ENCODE peak calls at places on chromosomes 2 and 18, in nine cellular contexts. C, P, V, W, J, B, U, X and L are unnamed samples.

GRCh38 chr2:42673989-42674564 is 89.9 kb downstream of the OXER1 start:
- DNase-seq in C (no peak), P (no peak), V (no peak), W (no peak), J (no peak), B (no peak), U (no peak), X (no peak), L (no peak)

GRCh38 chr2:235774153-235774552 is 280.3 kb downstream of the AGAP1 start:
- DNase-seq in C (no peak), P (no peak), V (peak; percentile 35), W (no peak), J (no peak), B (no peak), U (no peak), X (no peak), L (no peak)

GRCh38 chr18:26397019-26397418 is 151.3 kb downstream of the KCTD1 start:
- DNase-seq in C (no peak), P (no peak), V (no peak), W (no peak), J (no peak), B (no peak), U (no peak), X (no peak), L (no peak)

GRCh38 chr18:58788971-58789797 is 75.5 kb upstream of the ZNF532 start:
- DNase-seq in C (no peak), P (no peak), V (no peak), W (peak; percentile 32), J (no peak), B (peak; percentile 97), U (peak; percentile 59), X (no peak), L (peak; percentile 67)

GRCh38 chr18:38032516-38032915 is 466.9 kb upstream of the CELF4 start:
- DNase-seq in C (no peak), P (no peak), V (no peak), W (no peak), J (no peak), B (no peak), U (no peak), X (no peak), L (no peak)

GRCh38 chr2:127853667-127854066 is 4.3 kb downstream of the POLR2D start:
- DNase-seq in C (no peak), P (no peak), V (no peak), W (no peak), J (no peak), B (no peak), U (no peak), X (no peak), L (no peak)

GRCh38 chr18:32104516-32104915 is 12.8 kb downstream of the RNF138 start:
- DNase-seq in C (no peak), P (no peak), V (no peak), W (no peak), J (no peak), B (no peak), U (no peak), X (no peak), L (no peak)

GRCh38 chr2:96117701-96118588 is 1.6 kb upstream of the ADRA2B start:
- DNase-seq in C (peak; percentile 18), P (no peak), V (peak; percentile 42), W (no peak), J (peak; percentile 33), B (peak; percentile 19), U (peak; percentile 36), X (peak; percentile 66), L (peak; percentile 25)

GRCh38 chr2:44742054-44742453 is 199.4 kb upstream of the SIX3 start:
- DNase-seq in C (no peak), P (no peak), V (no peak), W (no peak), J (no peak), B (no peak), U (no peak), X (no peak), L (no peak)

GRCh38 chr2:64846175-64846574 is 143.0 kb upstream of the SLC1A4 start:
- DNase-seq in C (no peak), P (no peak), V (no peak), W (peak; percentile 53), J (no peak), B (no peak), U (no peak), X (no peak), L (no peak)

GRCh38 chr2:100875516-100876230 is 55.7 kb downstream of the NPAS2 start:
- DNase-seq in C (no peak), P (no peak), V (no peak), W (no peak), J (no peak), B (no peak), U (peak; percentile 45), X (no peak), L (peak; percentile 68)

GRCh38 chr18:73688851-73689659 is 458.6 kb downstream of the FBXO15 start:
- DNase-seq in C (no peak), P (no peak), V (peak; percentile 59), W (peak; percentile 89), J (peak; percentile 1), B (peak; percentile 87), U (no peak), X (no peak), L (peak; percentile 36)

GRCh38 chr2:85915606-85916303 is 27.0 kb upstream of the ST3GAL5 start:
- DNase-seq in C (no peak), P (no peak), V (no peak), W (peak; percentile 38), J (no peak), B (no peak), U (no peak), X (no peak), L (no peak)

GRCh38 chr2:98463081-98463481 is 18.4 kb downstream of the INPP4A start:
- DNase-seq in C (peak; percentile 95), P (no peak), V (no peak), W (no peak), J (no peak), B (no peak), U (no peak), X (no peak), L (no peak)

GRCh38 chr2:37610638-37611289 is 60.7 kb downstream of the CDC42EP3 start:
- DNase-seq in C (no peak), P (no peak), V (no peak), W (peak; percentile 36), J (no peak), B (no peak), U (no peak), X (no peak), L (no peak)

GRCh38 chr2:99775585-99775984 is 285.8 kb upstream of the REV1 start:
- DNase-seq in C (no peak), P (no peak), V (peak; percentile 13), W (peak; percentile 60), J (no peak), B (peak; percentile 10), U (no peak), X (no peak), L (no peak)

GRCh38 chr2:193371200-193371599 is 1176.5 kb upstream of the TMEFF2 start:
- DNase-seq in C (no peak), P (no peak), V (peak; percentile 36), W (no peak), J (no peak), B (no peak), U (no peak), X (no peak), L (peak; percentile 36)

GRCh38 chr2:173938700-173939384 is 26.3 kb downstream of the SP3 start:
- DNase-seq in C (no peak), P (no peak), V (no peak), W (no peak), J (no peak), B (no peak), U (no peak), X (peak; percentile 57), L (no peak)
- H4K20me1 ChIP-seq in C (peaks cover 96% of the 10 kb centered on the region), P (peaks cover 52% of the 10 kb centered on the region), V (peaks cover 80% of the 10 kb centered on the region), W (peaks cover 19% of the 10 kb centered on the region), J (peaks cover 84% of the 10 kb centered on the region), B (peaks cover 44% of the 10 kb centered on the region), U (peaks cover 99% of the 10 kb centered on the region), X (peaks cover 96% of the 10 kb centered on the region), L (peaks cover 99% of the 10 kb centered on the region)

DNA sequence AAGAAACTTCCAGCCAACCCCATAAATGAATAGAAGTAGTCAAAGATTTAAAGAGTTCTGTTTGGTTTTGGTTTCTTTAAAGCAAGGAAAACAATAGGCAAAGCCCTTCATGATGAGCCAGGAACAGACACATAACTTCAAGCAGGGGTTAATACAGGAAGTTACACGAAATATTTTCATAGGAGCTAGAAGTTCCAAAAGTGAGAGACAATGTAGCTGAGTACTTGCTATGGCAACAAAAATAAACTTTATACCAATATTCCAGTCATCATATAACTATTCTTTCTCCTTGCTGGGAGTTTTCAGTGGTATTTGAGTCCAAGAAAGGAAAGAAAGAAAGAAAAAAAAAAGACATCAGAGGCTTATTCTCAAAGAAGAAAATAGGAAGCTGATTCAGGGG is 56.2 kb downstream of the COBLL1 start:
- DNase-seq in C (no peak), P (no peak), V (no peak), W (peak; percentile 75), J (no peak), B (no peak), U (no peak), X (no peak), L (no peak)
- H3K4me3 ChIP-seq in C (no peak overlapping the region), P (no peak overlapping the region), V (no peak overlapping the region), W (no peak overlapping the region), J (no peak overlapping the region), B (no peak overlapping the region), U (no peak overlapping the region), X (no peak overlapping the region), L (no peak overlapping the region)

DNA sequence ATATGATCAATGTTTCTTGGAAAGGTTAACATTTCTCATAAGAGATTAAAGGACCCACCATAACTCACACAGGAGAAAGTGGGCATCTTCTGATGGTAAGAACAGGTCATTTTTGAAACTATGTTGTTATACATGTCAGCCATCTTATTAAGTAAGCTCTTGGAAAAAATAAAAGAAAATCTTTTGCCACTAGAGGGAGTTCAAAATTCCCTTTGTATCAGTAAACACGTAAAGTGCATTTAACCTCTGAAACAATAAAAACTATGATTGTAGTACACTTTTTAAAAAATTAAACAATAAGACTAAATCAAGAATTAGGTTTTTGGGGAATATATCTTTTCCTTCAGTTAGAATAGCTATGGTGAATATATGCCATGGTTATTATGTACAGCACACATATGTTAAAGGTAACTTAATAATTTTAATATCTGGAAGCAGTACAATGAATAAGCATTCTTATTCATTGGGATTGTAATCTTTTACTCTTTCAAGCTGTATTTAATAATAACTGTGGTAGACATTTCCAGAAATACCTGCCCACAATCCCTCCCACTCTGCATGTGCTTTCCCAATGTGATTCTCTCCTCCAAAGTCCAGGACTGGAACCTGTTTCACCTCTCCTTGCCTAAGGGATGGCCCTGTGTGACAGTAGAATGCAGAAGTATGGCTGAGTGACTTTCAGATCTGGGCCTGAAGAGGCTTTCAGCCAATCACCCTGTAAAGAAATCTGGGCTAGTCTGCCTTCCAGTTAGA is 64.2 kb downstream of the RBMS1 start:
- DNase-seq in C (peak; percentile 82), P (peak; percentile 56), V (peak; percentile 78), W (peak; percentile 65), J (peak; percentile 79), B (peak; percentile 89), U (peak; percentile 65), X (no peak), L (peak; percentile 24)
- TF ChIP-seq EZH2phosphoT487 in C (no peak), P (no peak), V (no peak), W (no peak), J (no peak), B (no peak), U (no peak), X (no peak), L (no peak)

DNA sequence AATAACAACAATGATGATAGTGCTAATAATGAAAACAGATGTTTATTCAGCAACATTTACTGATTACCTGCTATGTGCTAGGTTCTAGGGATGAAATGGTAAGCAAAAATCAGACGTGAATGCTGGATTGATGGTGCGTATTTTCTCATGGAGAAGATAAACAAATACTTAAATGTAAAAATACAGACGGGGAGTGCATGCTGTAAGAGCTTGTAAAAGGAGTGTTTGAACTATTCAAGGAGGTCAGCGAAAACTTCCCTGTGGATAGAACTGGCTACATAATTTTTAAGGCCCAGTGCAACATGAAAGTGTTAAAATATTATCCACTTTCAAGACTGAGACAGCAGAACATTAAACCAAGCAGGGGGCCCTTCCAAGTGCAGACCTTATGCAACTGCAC is 22.1 kb downstream of the MTX2 start:
- DNase-seq in C (no peak), P (no peak), V (no peak), W (no peak), J (no peak), B (no peak), U (no peak), X (no peak), L (no peak)
- H4K20me1 ChIP-seq in C (peaks cover 24% of the 10 kb centered on the region), P (no peaks in the 10 kb centered on the region), V (peaks cover 38% of the 10 kb centered on the region), W (no peaks in the 10 kb centered on the region), J (peaks cover 8% of the 10 kb centered on the region), B (peaks cover 7% of the 10 kb centered on the region), U (peaks cover 40% of the 10 kb centered on the region), X (peaks cover 31% of the 10 kb centered on the region), L (peaks cover 64% of the 10 kb centered on the region)